ENCODE peak calls at places on chromosomes 11 and 22, in eight cellular contexts. One of them, this sample, is unnamed.

GRCh38 chr11:75874942-75875341 is 59.9 kb downstream of the UVRAG start:
- DNase-seq in fibroblast of the aortic adventitia: no peak
- DNase-seq in suprapubic skin: no peak
- DNase-seq in MM.1S: no peak
- DNase-seq in tibial nerve: no peak
- DNase-seq in AG09309: no peak
- DNase-seq in heart right ventricle: no peak
- DNase-seq in choroid plexus epithelial cell: no peak
- DNase-seq in this sample: no peak

GRCh38 chr11:117438371-117439000 is 110.8 kb downstream of the CEP164 start:
- DNase-seq in fibroblast of the aortic adventitia: no peak
- DNase-seq in suprapubic skin: no peak
- DNase-seq in MM.1S: no peak
- DNase-seq in tibial nerve: no peak
- DNase-seq in AG09309: no peak
- DNase-seq in heart right ventricle: no peak
- DNase-seq in choroid plexus epithelial cell: no peak
- DNase-seq in this sample: peak

GRCh38 chr22:41500303-41500702 is 31.4 kb downstream of the ACO2 start:
- DNase-seq in fibroblast of the aortic adventitia: no peak
- DNase-seq in suprapubic skin: no peak
- DNase-seq in MM.1S: no peak
- DNase-seq in tibial nerve: no peak
- DNase-seq in AG09309: no peak
- DNase-seq in heart right ventricle: no peak
- DNase-seq in choroid plexus epithelial cell: no peak
- DNase-seq in this sample: no peak

GRCh38 chr11:58505849-58506248 is 2.1 kb downstream of the OR5B21 start:
- DNase-seq in fibroblast of the aortic adventitia: no peak
- DNase-seq in suprapubic skin: no peak
- DNase-seq in MM.1S: no peak
- DNase-seq in tibial nerve: no peak
- DNase-seq in AG09309: no peak
- DNase-seq in heart right ventricle: no peak
- DNase-seq in choroid plexus epithelial cell: no peak
- DNase-seq in this sample: no peak

GRCh38 chr11:128599729-128600128 is 12.4 kb upstream of the ETS1 start:
- DNase-seq in fibroblast of the aortic adventitia: no peak
- DNase-seq in suprapubic skin: no peak
- DNase-seq in MM.1S: no peak
- DNase-seq in tibial nerve: no peak
- DNase-seq in AG09309: no peak
- DNase-seq in heart right ventricle: no peak
- DNase-seq in choroid plexus epithelial cell: peak
- DNase-seq in this sample: no peak

GRCh38 chr22:25076281-25076680 is 123.4 kb upstream of the CRYBB3 start:
- DNase-seq in fibroblast of the aortic adventitia: no peak
- DNase-seq in suprapubic skin: no peak
- DNase-seq in MM.1S: no peak
- DNase-seq in tibial nerve: no peak
- DNase-seq in AG09309: no peak
- DNase-seq in heart right ventricle: no peak
- DNase-seq in choroid plexus epithelial cell: no peak
- DNase-seq in this sample: no peak

GRCh38 chr11:126257764-126258163 is 10.9 kb downstream of the SRPRA start:
- DNase-seq in fibroblast of the aortic adventitia: peak
- DNase-seq in suprapubic skin: no peak
- DNase-seq in MM.1S: no peak
- DNase-seq in tibial nerve: no peak
- DNase-seq in AG09309: peak
- DNase-seq in heart right ventricle: no peak
- DNase-seq in choroid plexus epithelial cell: peak
- DNase-seq in this sample: no peak

GRCh38 chr22:29625090-29625825 is 21.8 kb downstream of the NF2 start:
- DNase-seq in fibroblast of the aortic adventitia: no peak
- DNase-seq in suprapubic skin: no peak
- DNase-seq in MM.1S: peak
- DNase-seq in tibial nerve: peak
- DNase-seq in AG09309: peak
- DNase-seq in heart right ventricle: no peak
- DNase-seq in choroid plexus epithelial cell: peak
- DNase-seq in this sample: no peak

GRCh38 chr11:24082241-24082640 is 414.6 kb upstream of the LUZP2 start:
- DNase-seq in fibroblast of the aortic adventitia: no peak
- DNase-seq in suprapubic skin: no peak
- DNase-seq in MM.1S: no peak
- DNase-seq in tibial nerve: no peak
- DNase-seq in AG09309: no peak
- DNase-seq in heart right ventricle: no peak
- DNase-seq in choroid plexus epithelial cell: no peak
- DNase-seq in this sample: no peak

GRCh38 chr11:93846411-93846810 is 4.0 kb downstream of the VSTM5 start:
- DNase-seq in fibroblast of the aortic adventitia: peak
- DNase-seq in suprapubic skin: no peak
- DNase-seq in MM.1S: no peak
- DNase-seq in tibial nerve: no peak
- DNase-seq in AG09309: no peak
- DNase-seq in heart right ventricle: no peak
- DNase-seq in choroid plexus epithelial cell: peak
- DNase-seq in this sample: no peak

GRCh38 chr11:13260963-13261599 is 16.5 kb upstream of the BMAL1 start:
- DNase-seq in fibroblast of the aortic adventitia: peak
- DNase-seq in suprapubic skin: no peak
- DNase-seq in MM.1S: no peak
- DNase-seq in tibial nerve: peak
- DNase-seq in AG09309: no peak
- DNase-seq in heart right ventricle: peak
- DNase-seq in choroid plexus epithelial cell: no peak
- DNase-seq in this sample: no peak

GRCh38 chr22:19993926-19994325 is 22.7 kb downstream of the ARVCF start:
- DNase-seq in fibroblast of the aortic adventitia: no peak
- DNase-seq in suprapubic skin: no peak
- DNase-seq in MM.1S: no peak
- DNase-seq in tibial nerve: no peak
- DNase-seq in AG09309: no peak
- DNase-seq in heart right ventricle: no peak
- DNase-seq in choroid plexus epithelial cell: no peak
- DNase-seq in this sample: no peak

GRCh38 chr22:47019012-47019790 is 256.8 kb downstream of the TBC1D22A start:
- DNase-seq in fibroblast of the aortic adventitia: no peak
- DNase-seq in suprapubic skin: peak
- DNase-seq in MM.1S: no peak
- DNase-seq in tibial nerve: no peak
- DNase-seq in AG09309: no peak
- DNase-seq in heart right ventricle: no peak
- DNase-seq in choroid plexus epithelial cell: no peak
- DNase-seq in this sample: no peak

GRCh38 chr11:5004429-5005274 is 10.0 kb downstream of the OR51L1 start:
- DNase-seq in fibroblast of the aortic adventitia: peak
- DNase-seq in suprapubic skin: no peak
- DNase-seq in MM.1S: peak
- DNase-seq in tibial nerve: peak
- DNase-seq in AG09309: no peak
- DNase-seq in heart right ventricle: peak
- DNase-seq in choroid plexus epithelial cell: peak
- DNase-seq in this sample: peak

GRCh38 chr11:35419713-35420333 is 465 bp upstream of the SLC1A2 start:
- DNase-seq in fibroblast of the aortic adventitia: no peak
- DNase-seq in suprapubic skin: no peak
- DNase-seq in MM.1S: no peak
- DNase-seq in tibial nerve: no peak
- DNase-seq in AG09309: no peak
- DNase-seq in heart right ventricle: peak
- DNase-seq in choroid plexus epithelial cell: peak
- DNase-seq in this sample: no peak

GRCh38 chr22:43239102-43239875 is 52.4 kb upstream of the TTLL12 start:
- DNase-seq in fibroblast of the aortic adventitia: peak
- DNase-seq in suprapubic skin: no peak
- DNase-seq in MM.1S: no peak
- DNase-seq in tibial nerve: no peak
- DNase-seq in AG09309: no peak
- DNase-seq in heart right ventricle: peak
- DNase-seq in choroid plexus epithelial cell: no peak
- DNase-seq in this sample: no peak

DNA sequence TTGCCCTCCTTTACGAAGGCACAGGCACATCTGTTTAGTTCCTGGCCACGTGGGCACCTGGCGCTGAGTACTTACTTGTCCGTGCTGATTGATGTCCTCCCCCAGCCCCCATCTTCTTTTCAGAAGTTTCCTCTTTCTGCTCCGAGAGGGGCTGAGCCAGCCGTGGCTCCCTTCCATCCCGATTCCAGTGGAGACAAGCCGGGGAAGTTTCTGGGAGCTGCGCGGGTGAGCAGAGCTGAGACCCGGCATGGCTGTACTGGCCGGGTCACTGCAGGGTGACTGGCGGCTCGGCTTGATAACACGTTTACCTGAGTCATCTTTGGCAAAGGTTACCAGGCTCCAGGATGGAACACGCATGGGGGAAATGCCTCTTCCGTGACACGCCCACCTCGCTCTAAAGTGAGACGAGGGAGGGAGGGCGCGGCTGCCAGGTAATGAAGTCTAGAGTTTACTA is 45.4 kb upstream of the ATXN10 start:
- DNase-seq in fibroblast of the aortic adventitia: no peak
- DNase-seq in suprapubic skin: no peak
- DNase-seq in MM.1S: no peak
- DNase-seq in tibial nerve: no peak
- DNase-seq in AG09309: no peak
- DNase-seq in heart right ventricle: no peak
- DNase-seq in choroid plexus epithelial cell: no peak
- DNase-seq in this sample: no peak
- H3K4me3 ChIP-seq in fibroblast of the aortic adventitia: no peak
- H3K4me3 ChIP-seq in suprapubic skin: peak
- H3K4me3 ChIP-seq in MM.1S: no peak
- H3K4me3 ChIP-seq in tibial nerve: no peak
- H3K4me3 ChIP-seq in AG09309: no peak
- H3K4me3 ChIP-seq in heart right ventricle: no peak
- H3K4me3 ChIP-seq in choroid plexus epithelial cell: no peak
- H3K4me3 ChIP-seq in this sample: no peak

GRCh38 chr11:74681686-74682651 is 49.3 kb downstream of the CHRDL2 start:
- DNase-seq in fibroblast of the aortic adventitia: no peak
- DNase-seq in suprapubic skin: peak
- DNase-seq in MM.1S: no peak
- DNase-seq in tibial nerve: no peak
- DNase-seq in AG09309: no peak
- DNase-seq in heart right ventricle: peak
- DNase-seq in choroid plexus epithelial cell: no peak
- DNase-seq in this sample: no peak

GRCh38 chr11:74682731-74683278 is 48.4 kb downstream of the CHRDL2 start:
- DNase-seq in fibroblast of the aortic adventitia: no peak
- DNase-seq in suprapubic skin: peak
- DNase-seq in MM.1S: no peak
- DNase-seq in tibial nerve: no peak
- DNase-seq in AG09309: no peak
- DNase-seq in heart right ventricle: no peak
- DNase-seq in choroid plexus epithelial cell: no peak
- DNase-seq in this sample: no peak

GRCh38 chr11:74683941-74684481 is 47.2 kb downstream of the CHRDL2 start:
- DNase-seq in fibroblast of the aortic adventitia: peak
- DNase-seq in suprapubic skin: peak
- DNase-seq in MM.1S: no peak
- DNase-seq in tibial nerve: no peak
- DNase-seq in AG09309: no peak
- DNase-seq in heart right ventricle: no peak
- DNase-seq in choroid plexus epithelial cell: no peak
- DNase-seq in this sample: no peak

GRCh38 chr11:74684661-74685060 is 46.6 kb downstream of the CHRDL2 start:
- DNase-seq in fibroblast of the aortic adventitia: no peak
- DNase-seq in suprapubic skin: peak
- DNase-seq in MM.1S: no peak
- DNase-seq in tibial nerve: no peak
- DNase-seq in AG09309: no peak
- DNase-seq in heart right ventricle: no peak
- DNase-seq in choroid plexus epithelial cell: no peak
- DNase-seq in this sample: no peak

GRCh38 chr11:74683279-74683871 is 47.9 kb downstream of the CHRDL2 start:
- DNase-seq in fibroblast of the aortic adventitia: no peak
- DNase-seq in suprapubic skin: peak
- DNase-seq in MM.1S: no peak
- DNase-seq in tibial nerve: no peak
- DNase-seq in AG09309: no peak
- DNase-seq in heart right ventricle: no peak
- DNase-seq in choroid plexus epithelial cell: no peak
- DNase-seq in this sample: no peak
- H3K4me3 ChIP-seq in fibroblast of the aortic adventitia: peak
- H3K4me3 ChIP-seq in suprapubic skin: peak
- H3K4me3 ChIP-seq in MM.1S: no peak
- H3K4me3 ChIP-seq in tibial nerve: peak
- H3K4me3 ChIP-seq in AG09309: no peak
- H3K4me3 ChIP-seq in heart right ventricle: peak
- H3K4me3 ChIP-seq in choroid plexus epithelial cell: peak
- H3K4me3 ChIP-seq in this sample: peak

DNA sequence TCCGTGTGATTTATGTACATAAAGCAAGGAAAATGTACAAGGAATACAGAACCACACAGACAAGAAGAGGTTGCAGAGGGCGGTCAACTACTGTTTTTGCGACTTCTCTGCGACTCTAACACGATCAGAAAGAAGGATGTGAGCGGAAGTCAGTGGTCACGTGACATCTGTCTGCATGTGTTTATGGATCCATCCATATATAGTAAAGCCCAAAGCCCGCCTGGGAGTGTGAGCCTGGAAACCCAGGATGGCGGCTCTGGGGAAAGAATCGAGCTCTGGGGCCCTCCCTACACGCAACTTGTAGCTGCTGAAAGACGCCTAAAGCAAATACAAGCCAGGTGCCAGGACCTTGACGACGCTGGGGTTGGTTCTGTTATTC is 8.8 kb downstream of the OSBPL5 start:
- DNase-seq in fibroblast of the aortic adventitia: no peak
- DNase-seq in suprapubic skin: no peak
- DNase-seq in MM.1S: no peak
- DNase-seq in tibial nerve: no peak
- DNase-seq in AG09309: no peak
- DNase-seq in heart right ventricle: no peak
- DNase-seq in choroid plexus epithelial cell: peak
- DNase-seq in this sample: no peak
- H3K4me3 ChIP-seq in fibroblast of the aortic adventitia: no peak
- H3K4me3 ChIP-seq in suprapubic skin: peak
- H3K4me3 ChIP-seq in MM.1S: no peak
- H3K4me3 ChIP-seq in tibial nerve: no peak
- H3K4me3 ChIP-seq in AG09309: no peak
- H3K4me3 ChIP-seq in heart right ventricle: peak
- H3K4me3 ChIP-seq in choroid plexus epithelial cell: no peak
- H3K4me3 ChIP-seq in this sample: no peak

DNA sequence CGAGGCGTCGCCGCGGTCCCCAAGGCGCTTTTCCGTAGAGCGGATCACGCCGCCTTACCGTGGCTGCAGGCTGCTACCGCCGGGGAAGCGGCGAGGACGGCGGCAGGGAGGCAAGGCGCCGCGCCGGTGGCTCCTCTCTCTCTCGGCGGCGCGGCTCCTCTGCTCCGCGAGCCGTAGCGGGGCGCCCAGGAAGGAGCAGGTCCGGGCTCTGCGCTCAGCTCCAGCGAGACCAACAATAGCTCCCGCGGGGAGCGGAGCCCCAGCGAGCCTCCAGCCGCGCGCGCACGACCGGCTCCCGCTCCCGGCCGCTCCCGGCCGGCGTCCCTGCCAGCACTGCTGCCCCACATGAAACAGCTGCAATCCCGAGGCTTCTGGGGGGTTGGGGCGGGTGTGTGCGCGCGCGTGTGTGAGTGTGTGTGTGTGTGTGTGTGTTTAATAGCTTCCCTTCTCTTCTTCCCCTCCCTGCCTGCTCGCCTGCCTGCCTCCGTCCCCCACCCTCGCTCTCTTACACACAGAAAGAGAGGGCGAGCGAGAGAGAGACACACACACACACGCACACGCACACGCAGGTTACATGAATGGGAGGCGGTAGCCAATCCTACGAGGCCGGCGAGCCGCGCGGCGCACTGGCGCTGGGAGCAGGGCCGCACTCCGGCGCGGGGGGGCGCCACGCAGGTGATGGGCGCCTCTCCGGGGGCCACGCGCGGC is at the start of gene TENM4:
- DNase-seq in fibroblast of the aortic adventitia: peak
- DNase-seq in suprapubic skin: no peak
- DNase-seq in MM.1S: peak
- DNase-seq in tibial nerve: peak
- DNase-seq in AG09309: peak
- DNase-seq in heart right ventricle: peak
- DNase-seq in choroid plexus epithelial cell: peak
- DNase-seq in this sample: peak
- H3K4me3 ChIP-seq in fibroblast of the aortic adventitia: peak
- H3K4me3 ChIP-seq in suprapubic skin: peak
- H3K4me3 ChIP-seq in MM.1S: peak
- H3K4me3 ChIP-seq in tibial nerve: peak
- H3K4me3 ChIP-seq in AG09309: peak
- H3K4me3 ChIP-seq in heart right ventricle: peak
- H3K4me3 ChIP-seq in choroid plexus epithelial cell: peak
- H3K4me3 ChIP-seq in this sample: peak

This sample was measured in skeletal muscle cell.